ENCODE peak calls at places on chromosomes 1 and 21, in five cellular contexts. P is amniotic stem cell; K is DMS153; T is stimulated activated CD4-positive, alpha-beta T cell treated with anti-CD3 and anti-CD28 coated beads, Interleukin-4, amount 100 ng/mL, for 48 hours; C is NCI-H1105 treated with DMSO at 0.1 percent for 48 hours. Z is an unnamed sample.

GRCh38 chr1:247216246-247216645 is 39.6 kb upstream of the VN1R5 start:
- DNase-seq in C (no peak), K (no peak), P (no peak), T (no peak), Z (no peak)

GRCh38 chr21:14591882-14592281 is 45.8 kb upstream of the SAMSN1 start:
- DNase-seq in T (no peak), C (no peak), P (no peak), K (no peak), Z (no peak)

GRCh38 chr1:202959276-202959620 is 1.1 kb upstream of the ADIPOR1 start:
- DNase-seq in K (peak; percentile 60), P (peak; percentile 34), T (no peak), C (no peak), Z (no peak)

GRCh38 chr21:39041815-39042214 is 141.4 kb downstream of the PSMG1 start:
- DNase-seq in T (no peak), C (no peak), P (no peak), K (no peak), Z (no peak)

GRCh38 chr1:182064611-182065010 is 3.1 kb upstream of the ZNF648 start:
- DNase-seq in P (no peak), C (no peak), K (no peak), T (no peak), Z (no peak)

GRCh38 chr1:197388801-197389200 is 120.7 kb downstream of the CRB1 start:
- DNase-seq in C (no peak), P (no peak), T (no peak), K (no peak), Z (no peak)

GRCh38 chr1:203129501-203130231 is 2.1 kb downstream of the ADORA1 start:
- DNase-seq in P (no peak), C (peak; percentile 48), T (no peak), K (peak; percentile 25), Z (no peak)

GRCh38 chr21:29265690-29266479 is 32.8 kb upstream of the BACH1 start:
- DNase-seq in C (no peak), T (no peak), K (no peak), P (no peak), Z (no peak)

GRCh38 chr1:20423169-20423795 is 62.7 kb downstream of the CAMK2N1 start:
- DNase-seq in K (no peak), P (no peak), C (peak; percentile 4), T (no peak), Z (no peak)

GRCh38 chr1:212712451-212713303 is 13.0 kb upstream of the BATF3 start:
- DNase-seq in T (no peak), C (no peak), K (no peak), P (peak; percentile 69), Z (no peak)

GRCh38 chr1:242847390-242847993 is 323.0 kb upstream of the PLD5 start:
- DNase-seq in T (no peak), C (no peak), K (no peak), P (no peak), Z (no peak)

GRCh38 chr1:8985915-8986813 is 40.1 kb downstream of the SLC2A7 start:
- DNase-seq in P (peak; percentile 72), K (peak; percentile 77), T (no peak), C (no peak), Z (no peak)